ENCODE peak calls at places on chromosomes 2 and 18, in eight cellular contexts. S is progenitor cell of endocrine pancreas; N is stimulated activated CD4-positive, alpha-beta T cell treated with anti-CD3 and anti-CD28 coated beads, Interleukin-12 subunit alpha, Interleukin-12 subunit beta, amount 100 ng/mL, for 4 hours; H is T-cell; R is EL; P is NCI-H226; E is body of pancreas; D is mammary epithelial cell. U is an unnamed sample.
A peak's percentile ranks its signal among the peaks of the same experiment; 100 is the strongest.

GRCh38 chr2:68434981-68435380 is 32.1 kb downstream of the FBXO48 start:
- DNase-seq in S (no peak), N (no peak), H (no peak), R (no peak), P (no peak), E (no peak), D (no peak), U (no peak)

GRCh38 chr2:30421026-30421425 is 26.0 kb upstream of the LCLAT1 start:
- DNase-seq in S (no peak), N (no peak), H (no peak), R (no peak), P (no peak), E (no peak), D (no peak), U (no peak)

GRCh38 chr2:88209526-88210131 is 39.5 kb downstream of the THNSL2 start:
- DNase-seq in S (no peak), N (no peak), H (no peak), R (no peak), P (no peak), E (no peak), D (no peak), U (no peak)

GRCh38 chr18:79890638-79891037 is 60.8 kb downstream of the SLC66A2 start:
- DNase-seq in S (no peak), N (no peak), H (no peak), R (no peak), P (no peak), E (no peak), D (no peak), U (no peak)

GRCh38 chr18:70337139-70337972 is 48.5 kb downstream of the SOCS6 start:
- DNase-seq in S (no peak), N (no peak), H (no peak), R (peak; percentile 91), P (peak; percentile 68), E (no peak), D (peak; percentile 96), U (no peak)

GRCh38 chr2:46828039-46828438 is 87.6 kb downstream of the MCFD2 start:
- DNase-seq in S (no peak), N (no peak), H (no peak), R (no peak), P (no peak), E (no peak), D (no peak), U (no peak)

GRCh38 chr2:54895735-54896134 is 154.5 kb downstream of the RTN4 start:
- DNase-seq in S (no peak), N (no peak), H (no peak), R (peak; percentile 60), P (peak; percentile 18), E (no peak), D (peak; percentile 24), U (no peak)

GRCh38 chr18:69795785-69796184 is 151.9 kb downstream of the CD226 start:
- DNase-seq in S (no peak), N (no peak), H (no peak), R (peak; percentile 32), P (no peak), E (no peak), D (peak; percentile 39), U (no peak)

GRCh38 chr18:10351858-10352257 is 102.6 kb upstream of the APCDD1 start:
- DNase-seq in S (no peak), N (no peak), H (no peak), R (no peak), P (no peak), E (no peak), D (no peak), U (no peak)

GRCh38 chr2:26086155-26086634 is 52.3 kb downstream of the RAB10 start:
- DNase-seq in S (no peak), N (no peak), H (no peak), R (peak; percentile 80), P (no peak), E (no peak), D (peak; percentile 79), U (no peak)

GRCh38 chr2:85215074-85216050 is 82.2 kb downstream of the TCF7L1 start:
- DNase-seq in S (no peak), N (no peak), H (no peak), R (peak; percentile 57), P (no peak), E (no peak), D (peak; percentile 55), U (no peak)

GRCh38 chr2:191636235-191636543 is 41.7 kb upstream of the NABP1 start:
- DNase-seq in S (no peak), N (no peak), H (no peak), R (peak; percentile 90), P (peak; percentile 78), E (no peak), D (peak; percentile 76), U (no peak)

GRCh38 chr2:207227062-207227748 is 61.5 kb upstream of the KLF7 start:
- DNase-seq in S (no peak), N (no peak), H (no peak), R (no peak), P (no peak), E (no peak), D (no peak), U (peak; percentile 61)

GRCh38 chr2:237291138-237291792 is 122.7 kb downstream of the COL6A3 start:
- DNase-seq in S (no peak), N (peak; percentile 3), H (no peak), R (peak; percentile 99), P (peak; percentile 93), E (peak; percentile 85), D (peak; percentile 88), U (peak; percentile 96)

GRCh38 chr2:241570961-241571581 is 12.5 kb downstream of the BOK start:
- DNase-seq in S (no peak), N (no peak), H (no peak), R (no peak), P (no peak), E (no peak), D (no peak), U (no peak)

GRCh38 chr18:46678785-46679404 is 21.9 kb upstream of the LOXHD1 start:
- DNase-seq in S (no peak), N (no peak), H (no peak), R (no peak), P (no peak), E (no peak), D (no peak), U (no peak)

GRCh38 chr2:31517442-31518203 is 63.1 kb downstream of the SRD5A2 start:
- DNase-seq in S (no peak), N (no peak), H (no peak), R (no peak), P (no peak), E (no peak), D (no peak), U (no peak)

GRCh38 chr2:219059725-219060682 is 717 bp downstream of the IHH start:
- DNase-seq in S (no peak), N (no peak), H (no peak), R (no peak), P (no peak), E (peak; percentile 21), D (peak; percentile 12), U (no peak)

GRCh38 chr2:35255826-35256225 is 1099.8 kb upstream of the CRIM1 start:
- DNase-seq in S (no peak), N (no peak), H (no peak), R (no peak), P (no peak), E (no peak), D (no peak), U (no peak)

GRCh38 chr2:96117701-96118588 is 1.6 kb upstream of the ADRA2B start:
- DNase-seq in S (no peak), N (no peak), H (no peak), R (peak; percentile 37), P (no peak), E (no peak), D (no peak), U (no peak)